ENCODE peak calls at places on chromosomes 3 and 15, in four cellular contexts. T, P, F and B are unnamed samples.

GRCh38 chr3:30904986-30905385 is 10.5 kb upstream of the GADL1 start:
- DNase-seq in T (no peak), F (no peak), P (no peak), B (no peak)

GRCh38 chr15:27714675-27715074 is 384.4 kb downstream of the OCA2 start:
- DNase-seq in T (no peak), F (no peak), P (no peak), B (no peak)

GRCh38 chr3:74434406-74434805 is 180.1 kb downstream of the CNTN3 start:
- DNase-seq in F (no peak), P (no peak), T (no peak), B (no peak)

GRCh38 chr15:29043731-29044485 is 158.1 kb downstream of the APBA2 start:
- DNase-seq in T (no peak), P (no peak), F (no peak), B (no peak)

GRCh38 chr3:169241928-169242751 is 421.4 kb downstream of the MECOM start:
- DNase-seq in F (no peak), T (no peak), P (no peak), B (no peak)

GRCh38 chr3:57224856-57225255 is 2.7 kb upstream of the APPL1 start:
- DNase-seq in T (no peak), P (no peak), F (no peak), B (no peak)

GRCh38 chr3:123480428-123480827 is 31.5 kb upstream of the ADCY5 start:
- DNase-seq in P (no peak), F (no peak), T (peak; percentile 24), B (no peak)

GRCh38 chr15:100098705-100099104 is 243.1 kb downstream of the ADAMTS17 start:
- DNase-seq in F (no peak), T (no peak), P (no peak), B (no peak)

GRCh38 chr3:120182613-120183524 is 88.6 kb upstream of the GSK3B start:
- DNase-seq in T (no peak), P (no peak), F (peak; percentile 9), B (no peak)

GRCh38 chr3:61250784-61251173 is 473 bp downstream of the FHIT start:
- DNase-seq in T (peak; percentile 25), P (no peak), F (peak; percentile 50), B (peak; percentile 38)

GRCh38 chr15:83582386-83582785 is 71.5 kb upstream of the ADAMTSL3 start:
- DNase-seq in F (no peak), T (no peak), P (no peak), B (no peak)

GRCh38 chr3:78967061-78967460 is 800.7 kb downstream of the ROBO1 start:
- DNase-seq in F (no peak), T (no peak), P (no peak), B (no peak)

GRCh38 chr15:71585159-71585558 is 225.2 kb upstream of the NR2E3 start:
- DNase-seq in P (no peak), T (no peak), F (no peak), B (no peak)

GRCh38 chr15:70096215-70096974 is 1.3 kb downstream of the TLE3 start:
- DNase-seq in F (peak; percentile 66), T (no peak), P (peak; percentile 73), B (no peak)

GRCh38 chr15:77667835-77668234 is 35.1 kb upstream of the LINGO1 start:
- DNase-seq in T (no peak), F (no peak), P (no peak), B (no peak)

GRCh38 chr15:65192016-65192415 is 6.9 kb upstream of the CLPX start:
- DNase-seq in P (no peak), T (no peak), F (peak; percentile 22), B (peak; percentile 55)

GRCh38 chr15:72998681-72999466 is 53.4 kb upstream of the NEO1 start:
- DNase-seq in T (no peak), F (no peak), P (no peak), B (no peak)

GRCh38 chr3:35670408-35670807 is 31.1 kb downstream of the ARPP21 start:
- DNase-seq in P (no peak), T (no peak), F (no peak), B (no peak)

GRCh38 chr3:144185291-144185690 is 213.7 kb downstream of the DIPK2A start:
- DNase-seq in F (no peak), P (no peak), T (no peak), B (no peak)

GRCh38 chr15:65355983-65356353 is 21.8 kb downstream of the IGDCC3 start:
- DNase-seq in F (no peak), P (no peak), T (no peak), B (no peak)

GRCh38 chr3:184965639-184966430 is 153.9 kb downstream of the VPS8 start:
- DNase-seq in P (no peak), F (peak; percentile 10), T (no peak), B (no peak)

GRCh38 chr3:178072931-178073330 is 463.3 kb upstream of the KCNMB2 start:
- DNase-seq in T (no peak), P (no peak), F (no peak), B (no peak)

GRCh38 chr3:194056731-194057415 is 79.1 kb upstream of the HES1 start:
- DNase-seq in F (no peak), T (no peak), P (no peak), B (no peak)

GRCh38 chr3:53084310-53085001 is 38.6 kb upstream of the SFMBT1 start:
- DNase-seq in T (no peak), F (peak; percentile 54), P (no peak), B (peak; percentile 41)

GRCh38 chr3:150414273-150414672 is 6.2 kb downstream of the TSC22D2 start:
- DNase-seq in T (no peak), P (no peak), F (peak; percentile 75), B (peak; percentile 76)

GRCh38 chr3:119700269-119700919 is 2.4 kb upstream of the CFAP91 start:
- DNase-seq in P (no peak), T (peak; percentile 74), F (no peak), B (peak; percentile 3)

GRCh38 chr3:60079076-60079475 is 1029.3 kb upstream of the CFAP20DC start:
- DNase-seq in T (no peak), F (peak; percentile 21), P (no peak), B (no peak)

GRCh38 chr15:91973481-91973880 is 120.0 kb downstream of the SLCO3A1 start:
- DNase-seq in T (no peak), F (no peak), P (no peak), B (no peak)

GRCh38 chr3:20141306-20141705 is 44.7 kb downstream of the SGO1 start:
- DNase-seq in T (no peak), F (no peak), P (no peak), B (no peak)
- TF ChIP-seq POLR2AphosphoS2 in T (no peak), F (no peak), P (no peak), B (no peak)

DNA sequence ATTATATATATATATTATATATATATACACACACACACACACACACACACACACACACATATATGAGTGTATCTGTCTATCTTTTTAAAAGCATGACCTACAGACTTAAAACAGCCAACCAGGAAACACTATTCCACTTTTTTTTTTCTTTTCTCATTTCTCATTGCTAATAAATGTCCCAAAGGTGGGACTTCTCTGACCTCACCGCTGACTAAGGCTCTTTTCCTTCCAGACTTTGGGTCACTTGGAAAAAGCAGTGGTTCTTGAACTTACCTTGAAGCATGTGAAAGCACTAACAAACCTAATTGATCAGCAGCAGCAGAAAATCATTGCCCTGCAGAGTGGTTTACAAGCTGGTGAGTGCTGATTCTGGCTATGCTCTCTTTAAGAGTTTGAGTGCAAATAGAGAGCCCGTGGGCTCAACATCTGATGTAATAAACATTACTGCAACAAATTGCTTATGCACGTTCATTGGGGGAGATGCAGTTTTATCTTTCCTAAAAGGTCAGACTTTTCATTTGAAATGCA is 2.0 kb downstream of the BHLHE40 start:
- DNase-seq in T (no peak), F (no peak), P (no peak), B (no peak)
- TF ChIP-seq POLR2AphosphoS2 in T (no peak), F (no peak), P (no peak), B (no peak)

GRCh38 chr3:13075318-13075717 is 2.1 kb upstream of the IQSEC1 start:
- DNase-seq in P (no peak), F (no peak), T (no peak), B (no peak)

GRCh38 chr3:13072239-13073041 is 789 bp downstream of the IQSEC1 start:
- DNase-seq in F (no peak), T (peak; percentile 36), P (no peak), B (no peak)

GRCh38 chr3:13073976-13074375 is 747 bp upstream of the IQSEC1 start:
- DNase-seq in P (no peak), T (no peak), F (no peak), B (no peak)

GRCh38 chr3:13071695-13072094 is 1.5 kb downstream of the IQSEC1 start:
- DNase-seq in P (no peak), F (no peak), T (no peak), B (no peak)

DNA sequence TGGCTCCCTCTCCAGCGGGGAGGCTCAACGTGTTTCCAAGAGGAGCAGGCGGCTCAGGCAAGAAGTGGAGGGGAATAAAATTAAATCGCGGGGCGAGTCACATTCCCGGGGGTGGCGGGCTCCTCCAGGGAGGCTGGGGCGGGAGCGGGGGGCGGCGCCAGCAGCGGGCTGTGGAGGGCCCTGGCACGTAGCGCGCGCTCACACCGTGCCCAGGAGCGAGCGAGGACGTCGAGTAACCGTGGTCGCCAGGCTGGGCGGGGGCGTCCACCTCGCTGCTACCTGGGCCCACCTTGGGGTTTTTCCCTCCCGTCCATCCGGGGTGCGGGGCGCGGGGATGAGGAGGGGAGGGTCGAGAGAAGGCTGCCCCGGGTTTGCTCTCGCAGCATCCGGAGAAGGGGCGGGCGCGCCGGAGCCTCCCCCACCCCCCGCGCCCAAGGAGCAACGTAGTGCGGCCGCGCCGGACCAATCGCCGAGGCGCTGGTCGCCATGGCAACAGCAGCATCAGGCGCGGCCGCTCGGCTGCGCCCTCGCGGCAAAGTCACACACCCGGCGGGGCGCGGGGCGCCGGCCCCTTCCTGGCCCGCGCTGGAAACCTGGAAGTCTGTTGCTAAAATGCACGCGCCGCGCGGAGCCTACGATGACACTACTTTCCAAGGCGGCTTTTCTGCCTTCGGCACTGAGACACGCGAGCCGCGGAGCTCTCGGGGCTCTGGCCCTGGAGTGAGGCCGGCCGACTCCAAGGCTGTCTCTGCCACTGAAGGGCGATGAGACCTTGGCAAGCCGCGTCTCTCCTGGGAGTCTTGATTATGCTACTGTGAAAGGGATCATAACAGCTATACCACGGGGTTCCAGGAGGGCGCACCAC is at the start of gene IQSEC1:
- DNase-seq in T (no peak), P (no peak), F (no peak), B (no peak)
- TF ChIP-seq POLR2AphosphoS2 in T (no peak), P (no peak), F (no peak), B (no peak)

GRCh38 chr3:159806412-159806811 is 182.2 kb upstream of the IL12A start:
- DNase-seq in P (no peak), F (no peak), T (no peak), B (no peak)
- TF ChIP-seq POLR2AphosphoS2 in P (no peak), F (no peak), T (no peak), B (no peak)

DNA sequence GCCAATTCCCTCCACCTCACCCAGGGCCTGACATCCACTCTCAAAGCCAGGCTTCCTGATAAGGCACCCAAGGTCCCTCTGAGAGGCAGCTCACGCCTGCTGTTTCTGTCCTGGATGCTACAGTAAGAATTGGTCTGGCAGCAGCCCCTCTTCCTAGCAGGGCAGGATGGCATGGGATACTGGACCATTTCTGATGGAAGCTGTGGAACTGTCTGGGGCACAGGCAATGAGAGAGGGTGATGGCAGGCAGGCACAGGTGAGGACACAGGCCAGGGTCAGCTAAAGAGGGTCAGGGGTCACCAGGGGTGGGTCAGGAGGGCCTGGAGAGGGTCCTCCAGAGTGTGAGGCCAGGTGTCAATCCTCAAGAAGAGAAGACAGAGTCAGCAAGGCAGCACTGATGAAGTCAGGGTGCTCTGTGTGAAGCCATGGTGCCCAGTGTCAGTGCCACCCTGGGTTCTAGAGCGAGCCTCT is 41.9 kb upstream of the SLC41A3 start:
- DNase-seq in T (no peak), F (no peak), P (no peak), B (no peak)
- TF ChIP-seq POLR2AphosphoS2 in T (no peak), F (no peak), P (no peak), B (no peak)